ENCODE peak calls at places on chromosome 13, in ten cellular contexts. Z is prostate gland, T is tibial nerve, L is HCT116, V is uterus, X is heart left ventricle, A is A549, M is NB4, N is IMR-90, S is H1. W is an unnamed sample.

GRCh38 chr13:99303863-99304521 is 3.2 kb downstream of the GPR183 start:
- DNase-seq in X (no peak), S (no peak), N (no peak), V (no peak), A (no peak), L (no peak), T (no peak), Z (no peak), M (peak), W (peak)

GRCh38 chr13:20426766-20427448 is 98.8 kb downstream of the CRYL1 start:
- DNase-seq in V (no peak), Z (no peak), L (no peak), X (no peak), M (no peak), N (peak), S (no peak), A (no peak), T (no peak), W (no peak)

GRCh38 chr13:110503037-110503901 is 58.3 kb downstream of the RAB20 start:
- DNase-seq in N (peak), M (peak), A (no peak), V (no peak), S (no peak), T (no peak), Z (no peak), X (no peak), L (no peak), W (no peak)

GRCh38 chr13:39370048-39370447 is 232.9 kb downstream of the LHFPL6 start:
- DNase-seq in V (no peak), L (no peak), X (no peak), N (no peak), Z (no peak), A (no peak), S (no peak), M (no peak), T (no peak), W (no peak)

GRCh38 chr13:23289917-23290357 is 109.2 kb downstream of the SGCG start:
- DNase-seq in S (no peak), A (no peak), T (no peak), V (no peak), M (no peak), N (peak), L (no peak), X (no peak), Z (peak), W (no peak)

GRCh38 chr13:24500977-24501376 is 11.6 kb downstream of the PARP4 start:
- DNase-seq in N (peak), S (no peak), L (no peak), X (no peak), M (no peak), T (no peak), Z (no peak), V (no peak), A (no peak), W (no peak)

GRCh38 chr13:75760182-75760981 is 124.3 kb downstream of the LMO7 start:
- DNase-seq in V (no peak), N (peak), A (peak), L (peak), Z (peak), X (no peak), T (no peak), M (no peak), S (no peak), W (no peak)

GRCh38 chr13:32134241-32134801 is 102.7 kb downstream of the FRY start:
- DNase-seq in L (no peak), V (no peak), S (no peak), Z (no peak), T (no peak), A (no peak), N (peak), M (no peak), X (no peak), W (no peak)

GRCh38 chr13:95641961-95642621 is 2.4 kb downstream of the DZIP1 start:
- DNase-seq in T (no peak), N (peak), Z (no peak), L (no peak), A (no peak), X (peak), V (peak), S (no peak), M (no peak), W (no peak)

GRCh38 chr13:98807774-98808173 is 55.3 kb upstream of the SLC15A1 start:
- DNase-seq in A (no peak), N (no peak), V (no peak), X (no peak), T (no peak), S (no peak), L (no peak), M (no peak), Z (no peak), W (no peak)

GRCh38 chr13:42574435-42575311 is 721 bp downstream of the TNFSF11 start:
- DNase-seq in T (no peak), V (no peak), M (no peak), Z (no peak), N (no peak), A (no peak), X (no peak), L (no peak), S (no peak), W (no peak)

GRCh38 chr13:32222046-32222676 is 93.0 kb downstream of the ZAR1L start:
- DNase-seq in A (no peak), X (no peak), Z (no peak), L (no peak), V (no peak), M (no peak), S (no peak), N (no peak), T (no peak), W (no peak)

GRCh38 chr13:38537026-38537425 is 149.9 kb upstream of the FREM2 start:
- DNase-seq in N (no peak), L (no peak), S (no peak), V (no peak), T (no peak), A (no peak), M (no peak), Z (no peak), X (no peak), W (no peak)

GRCh38 chr13:110330491-110331001 is 23.5 kb downstream of the COL4A2 start:
- DNase-seq in N (peak), M (no peak), X (no peak), A (no peak), S (no peak), V (no peak), Z (no peak), T (no peak), L (no peak), W (no peak)

GRCh38 chr13:84847107-84847506 is 952.1 kb downstream of the SLITRK6 start:
- DNase-seq in Z (no peak), L (no peak), N (no peak), T (no peak), X (no peak), M (no peak), V (no peak), S (no peak), A (no peak), W (no peak)

GRCh38 chr13:77521595-77522367 is 13.7 kb upstream of the SCEL start:
- DNase-seq in A (peak), X (no peak), L (no peak), V (no peak), N (no peak), Z (peak), T (no peak), M (no peak), S (peak), W (no peak)

GRCh38 chr13:97921146-97921776 is 32.2 kb upstream of the IPO5 start:
- DNase-seq in Z (no peak), A (no peak), S (no peak), V (no peak), M (no peak), X (no peak), N (peak), T (peak), L (no peak), W (no peak)

GRCh38 chr13:27976362-27977177 is 7.5 kb upstream of the CDX2 start:
- DNase-seq in A (no peak), X (no peak), T (no peak), M (no peak), S (no peak), L (no peak), V (no peak), N (no peak), Z (no peak), W (no peak)

GRCh38 chr13:108352599-108352998 is 83.1 kb downstream of the TNFSF13B start:
- DNase-seq in T (no peak), X (no peak), S (no peak), M (peak), A (no peak), Z (no peak), L (no peak), V (no peak), N (no peak), W (no peak)

GRCh38 chr13:73417012-73417615 is 358.3 kb downstream of the KLF5 start:
- DNase-seq in Z (no peak), A (peak), M (peak), V (no peak), S (no peak), X (no peak), L (peak), T (no peak), N (no peak), W (no peak)

GRCh38 chr13:31898383-31899071 is 133.0 kb upstream of the FRY start:
- DNase-seq in N (no peak), L (no peak), X (no peak), M (peak), Z (no peak), T (no peak), A (no peak), S (no peak), V (no peak), W (no peak)

GRCh38 chr13:48909088-48909389 is 66.7 kb upstream of the FNDC3A start:
- DNase-seq in A (no peak), M (no peak), L (no peak), T (no peak), X (no peak), S (no peak), N (no peak), Z (peak), V (peak), W (no peak)

GRCh38 chr13:52405767-52406494 is at the start of gene THSD1:
- DNase-seq in A (peak), L (no peak), Z (peak), S (no peak), X (peak), M (peak), N (peak), V (peak), T (peak), W (peak)

GRCh38 chr13:57970404-57970803 is 338.9 kb downstream of the PCDH17 start:
- DNase-seq in S (no peak), A (no peak), L (no peak), X (no peak), M (no peak), N (no peak), Z (no peak), T (no peak), V (no peak), W (no peak)

DNA sequence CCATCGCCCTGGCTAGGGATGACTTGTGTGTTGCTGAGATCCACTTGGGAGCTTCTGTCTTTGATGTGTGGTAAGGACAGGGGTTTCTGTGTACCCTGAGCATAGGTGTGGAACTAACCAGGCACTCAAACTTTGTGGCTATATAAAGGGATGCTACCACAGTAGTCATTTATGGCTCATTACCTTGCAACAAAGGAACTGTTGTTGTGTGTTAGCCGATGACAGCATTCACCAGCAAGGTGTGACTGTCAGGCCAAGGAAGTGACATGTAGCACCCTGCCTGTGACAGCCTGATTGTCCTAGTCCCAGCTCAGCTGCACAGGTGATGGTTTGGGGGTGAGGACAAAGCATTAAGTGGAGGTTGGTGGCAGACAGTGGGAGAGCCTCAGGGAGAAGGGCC is 73.6 kb downstream of the COG3 start:
- DNase-seq in L (peak), S (no peak), X (no peak), V (no peak), N (no peak), T (no peak), M (no peak), A (no peak), Z (no peak), W (no peak)
- H3K4me3 ChIP-seq in L (no peak), S (no peak), X (no peak), V (no peak), N (no peak), T (no peak), M (no peak), A (no peak), Z (no peak), W (no peak)

DNA sequence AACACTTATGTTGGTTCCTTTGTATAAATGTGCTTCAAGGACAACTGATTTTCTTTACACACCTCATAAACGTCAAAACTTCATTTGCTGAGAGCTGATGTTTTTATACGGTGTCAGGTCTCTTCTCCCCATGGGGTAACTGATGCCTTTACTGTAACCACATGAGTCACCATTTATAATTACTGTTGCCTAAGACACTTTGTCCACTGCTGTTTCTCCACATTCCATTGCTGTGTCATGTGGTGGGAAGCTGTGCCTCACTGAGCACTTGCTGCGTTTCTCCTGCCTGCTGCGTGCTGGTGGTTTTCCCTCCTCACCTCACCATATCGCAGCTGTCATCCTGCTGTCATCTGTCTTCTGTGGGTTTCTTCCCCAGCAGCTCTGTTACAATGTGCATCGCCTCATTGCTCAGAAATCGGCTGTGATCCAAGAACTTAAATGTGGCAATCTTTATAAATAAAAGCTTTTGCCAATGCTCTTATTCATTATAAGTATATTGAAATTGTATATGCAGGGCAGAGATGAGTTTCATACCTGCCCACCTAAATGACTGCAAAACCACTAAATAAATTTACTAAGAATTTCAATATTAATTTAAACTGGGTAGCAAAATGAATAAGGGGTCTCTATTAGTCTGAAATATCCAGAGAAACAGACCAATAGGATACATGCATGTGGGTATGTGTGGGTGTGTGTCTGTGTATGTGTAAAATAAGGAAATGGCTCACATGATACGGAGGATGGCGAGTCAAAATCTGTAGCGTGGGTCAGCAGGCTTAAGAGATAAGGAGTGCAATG is 547.0 kb upstream of the SLITRK5 start:
- DNase-seq in M (peak), Z (no peak), A (peak), S (peak), T (no peak), L (peak), X (no peak), V (no peak), N (peak), W (no peak)
- TF ChIP-seq CTCF in M (no peak), Z (no peak), A (no peak), S (no peak), T (no peak), L (no peak), X (no peak), V (no peak), N (no peak), W (no peak)

GRCh38 chr13:71873418-71874276 is 6.6 kb upstream of the DACH1 start:
- DNase-seq in L (no peak), V (no peak), A (no peak), Z (no peak), N (no peak), X (no peak), S (no peak), T (no peak), M (no peak), W (no peak)

GRCh38 chr13:71869274-71869673 is 2.3 kb upstream of the DACH1 start:
- DNase-seq in S (no peak), T (no peak), Z (no peak), X (no peak), N (no peak), V (no peak), L (no peak), M (no peak), A (no peak), W (no peak)

GRCh38 chr13:71871844-71872243 is 4.8 kb upstream of the DACH1 start:
- DNase-seq in L (no peak), X (no peak), N (no peak), A (no peak), Z (peak), S (no peak), V (no peak), T (no peak), M (no peak), W (no peak)

GRCh38 chr13:71870036-71870435 is 3.0 kb upstream of the DACH1 start:
- DNase-seq in Z (no peak), L (no peak), M (no peak), X (no peak), A (no peak), S (no peak), V (no peak), T (no peak), N (no peak), W (no peak)

GRCh38 chr13:71871180-71871754 is 4.3 kb upstream of the DACH1 start:
- DNase-seq in Z (no peak), V (no peak), S (no peak), M (no peak), L (no peak), N (no peak), A (no peak), T (no peak), X (no peak), W (no peak)
- TF ChIP-seq POLR2A in Z (no peak), V (no peak), S (no peak), M (no peak), L (no peak), N (no peak), A (no peak), T (no peak), X (no peak), W (no peak)

DNA sequence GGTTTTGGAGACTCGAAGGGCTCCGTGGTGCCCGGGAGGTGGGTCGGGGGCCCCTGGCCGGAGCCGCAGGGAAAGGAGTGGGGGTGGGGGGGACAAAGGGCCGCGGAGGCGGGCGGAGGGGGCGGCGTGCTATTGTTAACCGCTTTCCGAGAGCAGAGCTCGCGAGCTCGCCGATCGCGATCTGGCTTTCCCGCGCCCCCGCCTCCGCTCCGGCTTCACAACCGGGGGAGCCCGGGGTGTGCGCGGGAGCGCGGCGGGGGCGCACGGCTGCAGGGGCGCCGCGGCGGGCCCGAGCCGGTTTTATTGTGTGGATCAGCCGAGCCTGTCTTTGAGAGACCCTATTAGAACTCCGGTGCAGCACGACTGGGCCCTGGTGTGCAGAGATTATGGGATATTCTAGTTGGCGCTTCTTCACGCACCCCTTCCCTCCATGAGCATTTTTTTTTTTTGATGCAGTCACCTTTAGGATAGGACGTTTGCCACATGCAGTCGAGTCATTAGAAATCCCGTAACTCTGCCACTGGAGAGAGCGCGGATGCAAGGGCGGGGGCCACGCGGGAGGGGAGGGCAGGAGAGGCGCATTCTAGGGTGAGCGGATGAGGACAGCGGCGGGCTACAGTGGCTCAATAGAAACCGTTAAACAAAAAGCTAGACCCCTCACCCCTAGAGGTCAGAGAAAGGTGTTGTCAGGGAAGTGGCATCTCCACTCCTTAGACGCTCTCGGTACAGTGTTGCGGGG is 3.6 kb downstream of the FGF9 start:
- DNase-seq in T (no peak), Z (no peak), N (no peak), M (peak), L (no peak), S (no peak), X (no peak), A (no peak), V (no peak), W (no peak)
- H3K4me3 ChIP-seq in T (peak), Z (peak), N (peak), M (peak), L (peak), S (peak), X (peak), A (peak), V (peak), W (peak)

DNA sequence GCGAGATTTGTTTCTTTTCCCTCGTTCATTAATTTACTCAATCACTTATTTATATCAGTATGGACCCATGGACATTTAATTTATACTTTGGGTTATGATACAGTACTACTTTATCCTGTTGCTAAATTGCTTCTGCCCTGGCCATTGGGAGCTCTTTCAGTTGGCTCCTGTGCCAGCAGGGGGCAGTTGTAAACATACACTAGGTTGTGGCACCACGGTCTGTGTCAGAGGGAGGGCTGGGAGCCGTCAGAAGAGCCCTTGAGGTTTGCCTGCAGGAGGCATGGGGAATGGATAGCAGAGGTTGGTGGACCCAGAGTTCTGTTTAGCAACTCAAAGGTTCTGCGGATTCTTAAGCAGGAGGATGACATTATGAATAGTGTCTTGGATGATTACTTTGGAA is 94.3 kb downstream of the ERCC5 start:
- DNase-seq in L (no peak), X (no peak), N (no peak), S (peak), Z (no peak), T (no peak), V (no peak), M (peak), A (no peak), W (no peak)
- TF ChIP-seq CTCF in L (peak), X (no peak), N (no peak), S (peak), Z (no peak), T (no peak), V (no peak), M (peak), A (no peak), W (no peak)

DNA sequence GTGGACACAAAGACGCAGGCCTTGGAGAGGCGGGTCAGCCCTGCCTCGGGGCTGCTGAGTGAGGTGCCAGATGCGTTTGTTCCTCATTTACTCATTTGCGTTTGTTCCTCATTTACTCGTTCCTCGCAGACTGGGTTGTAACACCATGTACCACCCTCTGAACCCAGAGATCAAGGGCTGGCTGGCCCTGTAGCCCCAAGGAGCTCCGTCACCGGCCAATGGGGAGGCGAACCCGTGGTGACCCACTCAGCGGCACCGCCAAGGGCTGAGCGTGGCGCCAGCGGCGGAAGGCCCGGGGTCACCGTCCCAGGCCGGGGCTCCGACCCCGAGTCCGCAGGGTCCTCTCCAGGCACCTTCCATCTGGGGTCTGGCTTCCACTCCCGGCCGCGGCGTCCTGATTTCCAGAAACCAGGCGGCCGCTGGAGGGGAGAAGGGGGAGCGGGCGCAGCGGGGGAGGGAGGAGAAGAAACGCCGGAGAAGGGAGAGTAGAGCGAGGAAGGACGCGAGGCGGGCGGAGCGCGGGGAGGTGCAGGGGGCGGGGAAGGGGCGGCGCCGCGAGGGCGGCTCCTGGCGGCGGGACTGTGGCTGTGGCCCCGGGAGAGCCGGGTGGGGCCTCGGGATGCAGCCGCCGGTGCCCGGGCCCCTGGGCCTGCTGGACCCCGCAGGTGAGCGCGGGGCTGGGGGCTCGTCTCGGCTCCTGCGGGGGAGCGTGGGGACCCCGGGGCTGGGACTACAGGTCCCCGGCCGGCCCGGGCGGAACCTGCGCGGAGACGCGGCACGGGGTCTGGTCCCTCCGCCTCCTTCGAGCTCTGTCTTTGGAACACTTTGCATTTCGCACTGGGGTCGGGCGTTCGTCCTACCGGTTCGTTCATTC is at the start of gene TMEM255B:
- DNase-seq in X (peak), N (peak), T (peak), Z (peak), M (peak), S (no peak), L (peak), V (peak), A (peak), W (peak)
- TF ChIP-seq POLR2A in X (no peak), N (no peak), T (no peak), Z (peak), M (peak), S (no peak), L (no peak), V (peak), A (no peak), W (no peak)

GRCh38 chr13:79780240-79780639 is 299.3 kb downstream of the NDFIP2 start:
- DNase-seq in Z (no peak), V (no peak), S (no peak), M (no peak), N (peak), L (no peak), X (no peak), T (no peak), A (no peak), W (no peak)
- H3K4me3 ChIP-seq in Z (no peak), V (no peak), S (no peak), M (no peak), N (no peak), L (no peak), X (no peak), T (no peak), A (no peak), W (no peak)

W was measured in lower leg skin.